ENCODE peak calls at places on chromosome 20, in four cellular contexts. X is activated naive CD4-positive, alpha-beta T cell; M is cerebellar cortex; P is hepatocyte. L is an unnamed sample.

GRCh38 chr20:24766826-24767622 is 182.0 kb upstream of the CST7 start:
- DNase-seq in P (no peak), M (no peak), X (no peak), L (no peak)

GRCh38 chr20:16531485-16531884 is 41.8 kb downstream of the KIF16B start:
- DNase-seq in P (no peak), M (no peak), X (no peak), L (no peak)

GRCh38 chr20:51275181-51275580 is 252.3 kb upstream of the KCNG1 start:
- DNase-seq in M (peak), X (no peak), P (no peak), L (peak)

GRCh38 chr20:58051367-58051766 is 177.1 kb downstream of the ANKRD60 start:
- DNase-seq in P (no peak), X (no peak), M (no peak), L (no peak)

GRCh38 chr20:63641792-63642517 is 11.3 kb downstream of the STMN3 start:
- DNase-seq in X (peak), P (peak), M (peak), L (no peak)

GRCh38 chr20:57432480-57432873 is 41.3 kb downstream of the RBM38 start:
- DNase-seq in P (no peak), M (no peak), X (no peak), L (no peak)

GRCh38 chr20:12180107-12180661 is 262.5 kb downstream of the BTBD3 start:
- DNase-seq in X (no peak), P (no peak), M (no peak), L (no peak)

GRCh38 chr20:52631469-52631868 is 340.7 kb upstream of the TSHZ2 start:
- DNase-seq in M (no peak), X (no peak), P (no peak), L (no peak)

GRCh38 chr20:25247666-25248500 is at the start of gene PYGB:
- DNase-seq in P (peak), M (peak), X (peak), L (peak)

GRCh38 chr20:33667245-33668086 is 723 bp downstream of the ACTL10 start:
- DNase-seq in X (peak), M (peak), P (no peak), L (peak)

GRCh38 chr20:48999890-49000870 is 45.9 kb upstream of the CSE1L start:
- DNase-seq in X (no peak), M (no peak), P (no peak), L (no peak)

GRCh38 chr20:61526907-61527306 is 274.8 kb downstream of the CDH4 start:
- DNase-seq in X (no peak), P (no peak), M (no peak), L (no peak)

GRCh38 chr20:25327521-25328235 is 63.0 kb downstream of the ABHD12 start:
- DNase-seq in M (no peak), P (no peak), X (no peak), L (peak)

GRCh38 chr20:34201531-34201930 is 39.7 kb upstream of the ASIP start:
- DNase-seq in P (no peak), X (no peak), M (no peak), L (no peak)

GRCh38 chr20:35699914-35700624 is 864 bp downstream of the ROMO1 start:
- DNase-seq in P (no peak), X (no peak), M (no peak), L (no peak)

GRCh38 chr20:5207138-5207537 is 80.3 kb downstream of the CDS2 start:
- DNase-seq in X (no peak), M (no peak), P (no peak), L (no peak)

GRCh38 chr20:2900845-2901592 is 27.7 kb downstream of the PTPRA start:
- DNase-seq in M (no peak), X (no peak), P (no peak), L (no peak)

GRCh38 chr20:53331151-53331973 is 262.3 kb downstream of the ZNF217 start:
- DNase-seq in M (no peak), P (peak), X (no peak), L (peak)

GRCh38 chr20:14288341-14289330 is 48.8 kb downstream of the FLRT3 start:
- DNase-seq in P (peak), X (no peak), M (no peak), L (peak)

GRCh38 chr20:19921349-19921793 is 95.8 kb upstream of the NAA20 start:
- DNase-seq in X (no peak), M (no peak), P (no peak), L (no peak)

GRCh38 chr20:59250293-59250692 is 50.1 kb upstream of the EDN3 start:
- DNase-seq in X (no peak), P (no peak), M (no peak), L (no peak)

GRCh38 chr20:49424536-49424935 is 57.9 kb downstream of the KCNB1 start:
- DNase-seq in X (no peak), M (peak), P (no peak), L (peak)

GRCh38 chr20:34743039-34743438 is 38.9 kb downstream of the TP53INP2 start:
- DNase-seq in P (no peak), M (no peak), X (no peak), L (no peak)

GRCh38 chr20:1887321-1887720 is 7.9 kb upstream of the SIRPA start:
- DNase-seq in P (no peak), X (no peak), M (peak), L (peak)

GRCh38 chr20:58109918-58110635 is 118.4 kb downstream of the ANKRD60 start:
- DNase-seq in P (no peak), M (no peak), X (no peak), L (no peak)

GRCh38 chr20:41232971-41233926 is 84.3 kb downstream of the ZHX3 start:
- DNase-seq in M (no peak), X (no peak), P (peak), L (no peak)

GRCh38 chr20:44097521-44098255 is 89.3 kb downstream of the JPH2 start:
- DNase-seq in X (no peak), P (no peak), M (no peak), L (peak)

GRCh38 chr20:63106765-63107448 is 100.1 kb upstream of the BHLHE23 start:
- DNase-seq in P (no peak), M (no peak), X (no peak), L (no peak)